ENCODE peak calls at places on chromosomes 4 and X, in seven cellular contexts. One of them, this sample, is unnamed.

GRCh38 chr4:73070072-73070385 is 513 bp upstream of the COX18 start:
- DNase-seq in sigmoid colon: no peak
- DNase-seq in A549: no peak
- DNase-seq in transverse colon: no peak
- DNase-seq in upper lobe of left lung: no peak
- DNase-seq in GM12878: no peak
- DNase-seq in esophagus muscularis mucosa: no peak
- DNase-seq in this sample: no peak

GRCh38 chr4:83112239-83112638 is 2.3 kb downstream of the PLAC8 start:
- DNase-seq in sigmoid colon: no peak
- DNase-seq in A549: no peak
- DNase-seq in transverse colon: peak; percentile 21
- DNase-seq in upper lobe of left lung: no peak
- DNase-seq in GM12878: peak; percentile 86
- DNase-seq in esophagus muscularis mucosa: no peak
- DNase-seq in this sample: no peak

GRCh38 chr4:56155432-56155831 is 206.7 kb downstream of the CEP135 start:
- DNase-seq in sigmoid colon: no peak
- DNase-seq in A549: no peak
- DNase-seq in transverse colon: no peak
- DNase-seq in upper lobe of left lung: no peak
- DNase-seq in GM12878: no peak
- DNase-seq in esophagus muscularis mucosa: no peak
- DNase-seq in this sample: no peak

GRCh38 chr4:53783208-53783859 is 192.0 kb upstream of the LNX1 start:
- DNase-seq in sigmoid colon: no peak
- DNase-seq in A549: no peak
- DNase-seq in transverse colon: no peak
- DNase-seq in upper lobe of left lung: no peak
- DNase-seq in GM12878: no peak
- DNase-seq in esophagus muscularis mucosa: peak; percentile 19
- DNase-seq in this sample: no peak

GRCh38 chr4:22129454-22130075 is 181.0 kb upstream of the KCNIP4 start:
- DNase-seq in sigmoid colon: no peak
- DNase-seq in A549: no peak
- DNase-seq in transverse colon: peak; percentile 22
- DNase-seq in upper lobe of left lung: no peak
- DNase-seq in GM12878: no peak
- DNase-seq in esophagus muscularis mucosa: no peak
- DNase-seq in this sample: no peak

GRCh38 chr4:1109898-1110506 is 3.4 kb downstream of the RNF212 start:
- DNase-seq in sigmoid colon: no peak
- DNase-seq in A549: peak; percentile 25
- DNase-seq in transverse colon: no peak
- DNase-seq in upper lobe of left lung: no peak
- DNase-seq in GM12878: no peak
- DNase-seq in esophagus muscularis mucosa: no peak
- DNase-seq in this sample: no peak

GRCh38 chrX:10360121-10360520 is 203.3 kb downstream of the CLCN4 start:
- DNase-seq in sigmoid colon: peak; percentile 67
- DNase-seq in A549: no peak
- DNase-seq in transverse colon: no peak
- DNase-seq in upper lobe of left lung: no peak
- DNase-seq in GM12878: no peak
- DNase-seq in esophagus muscularis mucosa: no peak
- DNase-seq in this sample: no peak

GRCh38 chrX:153450949-153451277 is 5.1 kb upstream of the TREX2 start:
- DNase-seq in sigmoid colon: no peak
- DNase-seq in A549: no peak
- DNase-seq in transverse colon: no peak
- DNase-seq in upper lobe of left lung: no peak
- DNase-seq in GM12878: no peak
- DNase-seq in esophagus muscularis mucosa: no peak
- DNase-seq in this sample: no peak

GRCh38 chrX:45322820-45323219 is 122.1 kb upstream of the DIPK2B start:
- DNase-seq in sigmoid colon: no peak
- DNase-seq in A549: no peak
- DNase-seq in transverse colon: no peak
- DNase-seq in upper lobe of left lung: no peak
- DNase-seq in GM12878: no peak
- DNase-seq in esophagus muscularis mucosa: no peak
- DNase-seq in this sample: no peak

GRCh38 chr4:26687728-26688127 is 103.8 kb downstream of the TBC1D19 start:
- DNase-seq in sigmoid colon: no peak
- DNase-seq in A549: no peak
- DNase-seq in transverse colon: no peak
- DNase-seq in upper lobe of left lung: no peak
- DNase-seq in GM12878: no peak
- DNase-seq in esophagus muscularis mucosa: no peak
- DNase-seq in this sample: no peak

GRCh38 chr4:40908297-40908696 is 158.5 kb downstream of the NSUN7 start:
- DNase-seq in sigmoid colon: peak; percentile 46
- DNase-seq in A549: no peak
- DNase-seq in transverse colon: peak; percentile 10
- DNase-seq in upper lobe of left lung: peak; percentile 28
- DNase-seq in GM12878: no peak
- DNase-seq in esophagus muscularis mucosa: no peak
- DNase-seq in this sample: no peak

GRCh38 chrX:37796805-37797204 is 16.9 kb downstream of the CYBB start:
- DNase-seq in sigmoid colon: no peak
- DNase-seq in A549: no peak
- DNase-seq in transverse colon: peak; percentile 15
- DNase-seq in upper lobe of left lung: no peak
- DNase-seq in GM12878: no peak
- DNase-seq in esophagus muscularis mucosa: no peak
- DNase-seq in this sample: no peak

GRCh38 chr4:13891544-13891939 is 264.0 kb upstream of the BOD1L1 start:
- DNase-seq in sigmoid colon: no peak
- DNase-seq in A549: no peak
- DNase-seq in transverse colon: no peak
- DNase-seq in upper lobe of left lung: no peak
- DNase-seq in GM12878: no peak
- DNase-seq in esophagus muscularis mucosa: no peak
- DNase-seq in this sample: no peak

GRCh38 chr4:10296730-10297129 is 160.5 kb downstream of the ZNF518B start:
- DNase-seq in sigmoid colon: no peak
- DNase-seq in A549: no peak
- DNase-seq in transverse colon: no peak
- DNase-seq in upper lobe of left lung: no peak
- DNase-seq in GM12878: no peak
- DNase-seq in esophagus muscularis mucosa: no peak
- DNase-seq in this sample: peak; percentile 29

GRCh38 chr4:102430511-102430910 is 70.6 kb upstream of the NFKB1 start:
- DNase-seq in sigmoid colon: no peak
- DNase-seq in A549: no peak
- DNase-seq in transverse colon: no peak
- DNase-seq in upper lobe of left lung: no peak
- DNase-seq in GM12878: no peak
- DNase-seq in esophagus muscularis mucosa: no peak
- DNase-seq in this sample: no peak

GRCh38 chr4:38323141-38323634 is 340.8 kb upstream of the KLF3 start:
- DNase-seq in sigmoid colon: no peak
- DNase-seq in A549: no peak
- DNase-seq in transverse colon: no peak
- DNase-seq in upper lobe of left lung: no peak
- DNase-seq in GM12878: no peak
- DNase-seq in esophagus muscularis mucosa: no peak
- DNase-seq in this sample: no peak

GRCh38 chrX:141314441-141314840 is 72.1 kb upstream of the SPANXC start:
- DNase-seq in sigmoid colon: no peak
- DNase-seq in A549: no peak
- DNase-seq in transverse colon: no peak
- DNase-seq in upper lobe of left lung: no peak
- DNase-seq in GM12878: no peak
- DNase-seq in esophagus muscularis mucosa: no peak
- DNase-seq in this sample: no peak

GRCh38 chr4:147578057-147578476 is 39.1 kb upstream of the TMEM184C start:
- DNase-seq in sigmoid colon: no peak
- DNase-seq in A549: peak; percentile 77
- DNase-seq in transverse colon: no peak
- DNase-seq in upper lobe of left lung: no peak
- DNase-seq in GM12878: no peak
- DNase-seq in esophagus muscularis mucosa: no peak
- DNase-seq in this sample: no peak

GRCh38 chr4:64581422-64581821 is 172.2 kb upstream of the TECRL start:
- DNase-seq in sigmoid colon: no peak
- DNase-seq in A549: no peak
- DNase-seq in transverse colon: no peak
- DNase-seq in upper lobe of left lung: no peak
- DNase-seq in GM12878: no peak
- DNase-seq in esophagus muscularis mucosa: no peak
- DNase-seq in this sample: no peak

GRCh38 chr4:2251073-2251794 is 9.3 kb upstream of the HAUS3 start:
- DNase-seq in sigmoid colon: peak; percentile 62
- DNase-seq in A549: no peak
- DNase-seq in transverse colon: no peak
- DNase-seq in upper lobe of left lung: peak; percentile 70
- DNase-seq in GM12878: no peak
- DNase-seq in esophagus muscularis mucosa: peak; percentile 82
- DNase-seq in this sample: peak; percentile 17

GRCh38 chrX:2888309-2888708 is 40.8 kb downstream of the ARSD start:
- DNase-seq in sigmoid colon: no peak
- DNase-seq in A549: no peak
- DNase-seq in transverse colon: no peak
- DNase-seq in upper lobe of left lung: no peak
- DNase-seq in GM12878: no peak
- DNase-seq in esophagus muscularis mucosa: no peak
- DNase-seq in this sample: no peak

GRCh38 chrX:130039847-130040246 is 57.4 kb downstream of the BCORL1 start:
- DNase-seq in sigmoid colon: no peak
- DNase-seq in A549: no peak
- DNase-seq in transverse colon: no peak
- DNase-seq in upper lobe of left lung: no peak
- DNase-seq in GM12878: no peak
- DNase-seq in esophagus muscularis mucosa: no peak
- DNase-seq in this sample: no peak

GRCh38 chrX:30313322-30313721 is 4.1 kb upstream of the NR0B1 start:
- DNase-seq in sigmoid colon: no peak
- DNase-seq in A549: no peak
- DNase-seq in transverse colon: no peak
- DNase-seq in upper lobe of left lung: no peak
- DNase-seq in GM12878: no peak
- DNase-seq in esophagus muscularis mucosa: no peak
- DNase-seq in this sample: no peak

GRCh38 chrX:26922278-26922677 is 540.9 kb downstream of the PPP4R3C start:
- DNase-seq in sigmoid colon: no peak
- DNase-seq in A549: no peak
- DNase-seq in transverse colon: no peak
- DNase-seq in upper lobe of left lung: no peak
- DNase-seq in GM12878: no peak
- DNase-seq in esophagus muscularis mucosa: no peak
- DNase-seq in this sample: no peak

GRCh38 chr4:17762705-17763104 is 18.7 kb downstream of the FAM184B start:
- DNase-seq in sigmoid colon: no peak
- DNase-seq in A549: no peak
- DNase-seq in transverse colon: no peak
- DNase-seq in upper lobe of left lung: no peak
- DNase-seq in GM12878: no peak
- DNase-seq in esophagus muscularis mucosa: no peak
- DNase-seq in this sample: no peak

GRCh38 chr4:118770741-118771187 is 65.2 kb downstream of the SEC24D start:
- DNase-seq in sigmoid colon: no peak
- DNase-seq in A549: no peak
- DNase-seq in transverse colon: no peak
- DNase-seq in upper lobe of left lung: no peak
- DNase-seq in GM12878: no peak
- DNase-seq in esophagus muscularis mucosa: no peak
- DNase-seq in this sample: no peak

GRCh38 chr4:52038109-52038912 is at the start of gene SGCB:
- DNase-seq in sigmoid colon: peak; percentile 78
- DNase-seq in A549: peak; percentile 37
- DNase-seq in transverse colon: peak; percentile 68
- DNase-seq in upper lobe of left lung: peak; percentile 95
- DNase-seq in GM12878: no peak
- DNase-seq in esophagus muscularis mucosa: no peak
- DNase-seq in this sample: peak; percentile 60

GRCh38 chrX:65932173-65933084 is 107.5 kb downstream of the VSIG4 start:
- DNase-seq in sigmoid colon: no peak
- DNase-seq in A549: no peak
- DNase-seq in transverse colon: peak; percentile 30
- DNase-seq in upper lobe of left lung: peak; percentile 21
- DNase-seq in GM12878: no peak
- DNase-seq in esophagus muscularis mucosa: no peak
- DNase-seq in this sample: no peak
- TF ChIP-seq EP300 in sigmoid colon: no peak
- TF ChIP-seq EP300 in A549: no peak
- TF ChIP-seq EP300 in transverse colon: no peak
- TF ChIP-seq EP300 in upper lobe of left lung: no peak
- TF ChIP-seq EP300 in GM12878: no peak
- TF ChIP-seq EP300 in esophagus muscularis mucosa: no peak
- TF ChIP-seq EP300 in this sample: no peak

DNA sequence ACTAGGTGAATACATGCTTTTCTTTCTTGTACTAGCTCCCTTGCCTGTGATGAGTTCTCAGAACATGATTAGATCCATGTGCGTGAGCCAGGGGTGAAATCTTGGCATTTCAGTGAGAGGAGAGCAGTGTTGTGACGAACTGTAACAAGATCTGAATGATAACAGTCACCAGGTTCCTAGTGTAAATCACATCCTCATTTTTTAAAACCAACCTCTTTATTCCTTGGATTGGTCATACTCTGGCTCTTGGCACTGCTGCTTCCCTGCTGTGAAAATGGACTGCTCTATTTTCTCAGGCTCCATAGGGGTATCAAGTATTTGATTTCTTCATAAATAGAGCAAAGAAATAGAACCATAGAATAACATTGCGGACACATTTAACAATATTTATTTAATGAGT is 206.3 kb downstream of the SLC4A4 start:
- DNase-seq in sigmoid colon: no peak
- DNase-seq in A549: no peak
- DNase-seq in transverse colon: no peak
- DNase-seq in upper lobe of left lung: no peak
- DNase-seq in GM12878: no peak
- DNase-seq in esophagus muscularis mucosa: no peak
- DNase-seq in this sample: no peak
- TF ChIP-seq EP300 in sigmoid colon: no peak
- TF ChIP-seq EP300 in A549: no peak
- TF ChIP-seq EP300 in transverse colon: no peak
- TF ChIP-seq EP300 in upper lobe of left lung: no peak
- TF ChIP-seq EP300 in GM12878: no peak
- TF ChIP-seq EP300 in esophagus muscularis mucosa: no peak
- TF ChIP-seq EP300 in this sample: no peak

DNA sequence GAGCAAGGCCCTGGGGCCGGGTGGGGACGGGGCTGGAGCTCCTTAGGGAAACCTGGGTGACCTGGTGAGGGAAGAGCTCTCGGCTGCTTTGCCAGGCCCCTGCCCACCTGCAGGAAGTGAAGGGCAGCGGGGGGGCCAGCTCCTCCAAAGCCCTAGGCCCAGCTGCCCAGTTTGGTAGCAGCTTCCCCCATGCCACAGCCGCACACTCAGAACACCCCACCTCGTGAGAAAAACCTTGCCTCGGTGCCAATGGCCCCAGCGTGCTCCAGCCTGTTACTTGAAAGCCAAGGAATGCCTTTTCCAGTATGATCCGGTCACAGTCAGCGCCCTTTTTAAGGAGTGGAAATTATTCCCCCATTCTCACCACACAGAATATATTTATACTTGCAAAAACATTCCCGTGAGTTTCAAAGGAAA is 38.3 kb downstream of the ACOX3 start:
- DNase-seq in sigmoid colon: peak; percentile 84
- DNase-seq in A549: no peak
- DNase-seq in transverse colon: no peak
- DNase-seq in upper lobe of left lung: no peak
- DNase-seq in GM12878: no peak
- DNase-seq in esophagus muscularis mucosa: no peak
- DNase-seq in this sample: no peak
- TF ChIP-seq EP300 in sigmoid colon: no peak
- TF ChIP-seq EP300 in A549: no peak
- TF ChIP-seq EP300 in transverse colon: no peak
- TF ChIP-seq EP300 in upper lobe of left lung: no peak
- TF ChIP-seq EP300 in GM12878: no peak
- TF ChIP-seq EP300 in esophagus muscularis mucosa: no peak
- TF ChIP-seq EP300 in this sample: no peak

GRCh38 chr4:107276052-107276451 is 239.9 kb upstream of the DKK2 start:
- DNase-seq in sigmoid colon: no peak
- DNase-seq in A549: no peak
- DNase-seq in transverse colon: no peak
- DNase-seq in upper lobe of left lung: no peak
- DNase-seq in GM12878: no peak
- DNase-seq in esophagus muscularis mucosa: no peak
- DNase-seq in this sample: no peak
- TF ChIP-seq EP300 in sigmoid colon: no peak
- TF ChIP-seq EP300 in A549: no peak
- TF ChIP-seq EP300 in transverse colon: no peak
- TF ChIP-seq EP300 in upper lobe of left lung: no peak
- TF ChIP-seq EP300 in GM12878: no peak
- TF ChIP-seq EP300 in esophagus muscularis mucosa: no peak
- TF ChIP-seq EP300 in this sample: no peak

This sample was measured in stomach.